ENCODE peak calls at places on chromosome 12, in four cellular contexts. J is heart left ventricle, Y is tibial nerve, H is cardiac muscle cell. Z is an unnamed sample.

GRCh38 chr12:12501121-12501520 is 61.5 kb downstream of the DUSP16 start:
- DNase-seq in J (no peak), Y (no peak), H (no peak), Z (no peak)

GRCh38 chr12:19530631-19531020 is 91.3 kb downstream of the AEBP2 start:
- DNase-seq in J (no peak), Y (no peak), H (peak; percentile 43), Z (no peak)

GRCh38 chr12:11500222-11500860 is 105.0 kb upstream of the PRB2 start:
- DNase-seq in J (peak; percentile 79), Y (peak; percentile 55), H (peak; percentile 85), Z (peak; percentile 63)

GRCh38 chr12:103841690-103842584 is 903 bp upstream of the NT5DC3 start:
- DNase-seq in J (peak; percentile 69), Y (no peak), H (peak; percentile 47), Z (peak; percentile 97)

GRCh38 chr12:122106891-122107660 is 28.5 kb downstream of the MLXIP start:
- DNase-seq in J (peak; percentile 71), Y (no peak), H (peak; percentile 43), Z (no peak)

GRCh38 chr12:121214171-121214777 is 4.3 kb downstream of the P2RX4 start:
- DNase-seq in J (no peak), Y (no peak), H (peak; percentile 78), Z (no peak)

GRCh38 chr12:3242199-3242863 is 165.2 kb downstream of the TSPAN9 start:
- DNase-seq in J (peak; percentile 89), Y (no peak), H (no peak), Z (peak; percentile 18)

GRCh38 chr12:68565391-68565903 is 45.3 kb upstream of the RAP1B start:
- DNase-seq in J (no peak), Y (no peak), H (peak; percentile 58), Z (no peak)

GRCh38 chr12:62995097-62995496 is 60.1 kb upstream of the PPM1H start:
- DNase-seq in J (no peak), Y (no peak), H (no peak), Z (no peak)

GRCh38 chr12:13203028-13203922 is 6.7 kb downstream of the EMP1 start:
- DNase-seq in J (peak; percentile 66), Y (peak; percentile 54), H (peak; percentile 71), Z (peak; percentile 81)

GRCh38 chr12:97567619-97568110 is 105.1 kb downstream of the RMST start:
- DNase-seq in J (no peak), Y (no peak), H (no peak), Z (no peak)

GRCh38 chr12:108514468-108514972 is 557 bp upstream of the FICD start:
- DNase-seq in J (no peak), Y (no peak), H (no peak), Z (no peak)

GRCh38 chr12:12562585-12563245 is at the start of gene DUSP16:
- DNase-seq in J (peak; percentile 94), Y (peak; percentile 82), H (peak; percentile 97), Z (peak; percentile 92)

GRCh38 chr12:49974231-49974675 is 1.5 kb downstream of the AQP6 start:
- DNase-seq in J (peak; percentile 79), Y (peak; percentile 41), H (peak; percentile 82), Z (no peak)

GRCh38 chr12:111467092-111467861 is 61.6 kb downstream of the SH2B3 start:
- DNase-seq in J (no peak), Y (no peak), H (no peak), Z (peak; percentile 20)

GRCh38 chr12:121828306-121828705 is 24.5 kb downstream of the SETD1B start:
- DNase-seq in J (no peak), Y (no peak), H (no peak), Z (no peak)

GRCh38 chr12:112932485-112933151 is 5.7 kb upstream of the OAS3 start:
- DNase-seq in J (no peak), Y (no peak), H (no peak), Z (no peak)

GRCh38 chr12:110102255-110102654 is 21.9 kb upstream of the IFT81 start:
- DNase-seq in J (peak; percentile 59), Y (no peak), H (peak; percentile 52), Z (peak; percentile 72)

GRCh38 chr12:105025890-105026289 is 39.8 kb downstream of the NOPCHAP1 start:
- DNase-seq in J (no peak), Y (peak; percentile 35), H (peak; percentile 72), Z (peak; percentile 77)

GRCh38 chr12:67716817-67717216 is 68.3 kb downstream of the DYRK2 start:
- DNase-seq in J (no peak), Y (no peak), H (peak; percentile 36), Z (no peak)

GRCh38 chr12:47742253-47742825 is 16.3 kb downstream of the RAPGEF3 start:
- DNase-seq in J (no peak), Y (no peak), H (peak; percentile 38), Z (peak; percentile 48)

GRCh38 chr12:98422809-98423208 is 92.6 kb upstream of the TMPO start:
- DNase-seq in J (no peak), Y (no peak), H (no peak), Z (no peak)

GRCh38 chr12:1534708-1535107 is 59.7 kb downstream of the FBXL14 start:
- DNase-seq in J (no peak), Y (no peak), H (no peak), Z (peak; percentile 21)

GRCh38 chr12:122835693-122836026 is 403 bp downstream of the HIP1R start:
- DNase-seq in J (no peak), Y (no peak), H (peak; percentile 9), Z (no peak)

GRCh38 chr12:75635606-75636444 is 124.4 kb upstream of the KRR1 start:
- DNase-seq in J (no peak), Y (no peak), H (peak; percentile 78), Z (peak; percentile 48)

GRCh38 chr12:81572411-81572810 is 186.7 kb downstream of the PPFIA2 start:
- DNase-seq in J (no peak), Y (no peak), H (no peak), Z (no peak)

GRCh38 chr12:122245553-122245952 is 19.7 kb upstream of the DIABLO start:
- DNase-seq in J (no peak), Y (no peak), H (no peak), Z (no peak)

GRCh38 chr12:10214131-10214876 is 1.6 kb downstream of the GABARAPL1 start:
- DNase-seq in J (no peak), Y (no peak), H (peak; percentile 77), Z (no peak)

GRCh38 chr12:100024974-100025555 is 40.3 kb upstream of the ANKS1B start:
- DNase-seq in J (no peak), Y (no peak), H (no peak), Z (no peak)

GRCh38 chr12:66000958-66001357 is 129.6 kb downstream of the LLPH start:
- DNase-seq in J (no peak), Y (no peak), H (no peak), Z (no peak)

GRCh38 chr12:103583008-103583407 is 4.1 kb upstream of the STAB2 start:
- DNase-seq in J (no peak), Y (no peak), H (no peak), Z (no peak)

GRCh38 chr12:76790564-76791552 is 26.9 kb downstream of the ZDHHC17 start:
- DNase-seq in J (no peak), Y (no peak), H (peak; percentile 22), Z (no peak)

GRCh38 chr12:30026621-30027234 is 243.0 kb upstream of the TMTC1 start:
- DNase-seq in J (no peak), Y (no peak), H (peak; percentile 90), Z (peak; percentile 52)

GRCh38 chr12:55745361-55746146 is 2.6 kb downstream of the GDF11 start:
- DNase-seq in J (no peak), Y (no peak), H (peak; percentile 77), Z (no peak)
- H3K4me3 ChIP-seq in J (no peak overlapping the region), Y (no peak overlapping the region), H (peak overlapping the region; percentile 53), Z (no peak overlapping the region)

DNA sequence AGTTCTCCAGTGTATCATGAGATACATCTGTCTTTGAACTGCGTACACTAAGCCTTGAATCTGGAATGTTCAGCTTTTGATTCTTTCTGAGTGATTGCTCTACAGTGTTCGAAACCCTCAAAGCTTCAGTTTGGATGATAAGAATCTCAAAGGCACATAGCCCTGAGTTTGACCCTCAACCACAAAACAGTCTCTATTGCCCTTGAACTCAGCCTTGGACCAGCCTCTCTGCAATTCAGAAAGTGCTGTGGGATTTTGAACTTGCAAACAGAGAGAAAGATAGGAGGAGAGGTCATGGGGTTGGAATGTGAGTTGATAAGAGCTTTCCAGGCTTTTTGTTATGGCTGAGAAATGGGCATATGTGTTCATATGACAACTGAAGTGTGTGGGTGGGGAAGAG is 100.3 kb downstream of the MYRFL start:
- DNase-seq in J (no peak), Y (no peak), H (no peak), Z (no peak)
- H3K36me3 ChIP-seq in J (no peaks in the 10 kb centered on the region), Y (no peaks in the 10 kb centered on the region), H (no peaks in the 10 kb centered on the region), Z (no peaks in the 10 kb centered on the region)

GRCh38 chr12:56872366-56872765 is 61.8 kb downstream of the SDR9C7 start:
- DNase-seq in J (no peak), Y (no peak), H (no peak), Z (peak; percentile 18)
- H3K9me3 ChIP-seq in J (no peaks in the 10 kb centered on the region), Y (peaks cover 5% of the 10 kb centered on the region), H (no peaks in the 10 kb centered on the region), Z (peaks cover 22% of the 10 kb centered on the region)

GRCh38 chr12:52423035-52423434 is 11.1 kb downstream of the KRT75 start:
- DNase-seq in J (no peak), Y (no peak), H (peak; percentile 63), Z (no peak)
- H3K4me3 ChIP-seq in J (no peak overlapping the region), Y (no peak overlapping the region), H (no peak overlapping the region), Z (no peak overlapping the region)

GRCh38 chr12:64469455-64470142 is 17.7 kb downstream of the TBK1 start:
- DNase-seq in J (no peak), Y (no peak), H (no peak), Z (no peak)

GRCh38 chr12:64470507-64470906 is 18.6 kb downstream of the TBK1 start:
- DNase-seq in J (no peak), Y (no peak), H (no peak), Z (no peak)

GRCh38 chr12:64473176-64473575 is 21.3 kb downstream of the TBK1 start:
- DNase-seq in J (no peak), Y (no peak), H (no peak), Z (no peak)

GRCh38 chr12:64466178-64466577 is 14.3 kb downstream of the TBK1 start:
- DNase-seq in J (no peak), Y (no peak), H (no peak), Z (no peak)

DNA sequence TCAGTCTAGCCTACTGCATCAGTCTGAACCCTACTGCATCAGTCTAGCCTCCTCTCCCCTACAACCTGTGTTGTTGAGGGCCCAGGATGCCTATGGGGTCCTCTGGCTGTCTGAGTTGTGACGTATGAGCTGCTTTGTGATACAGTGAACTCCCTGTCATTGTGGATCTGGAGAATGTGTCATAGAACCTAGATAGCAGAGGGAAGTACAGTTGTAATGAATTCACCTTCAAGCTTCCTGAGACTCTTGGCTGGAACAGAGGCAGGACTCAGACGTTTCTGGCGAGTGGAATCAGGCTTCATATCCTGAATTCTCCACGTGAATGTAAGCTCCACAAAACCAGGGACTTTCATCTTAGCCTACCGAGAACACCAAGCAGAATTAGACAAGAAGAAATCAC is 17.0 kb downstream of the TBK1 start:
- DNase-seq in J (no peak), Y (no peak), H (no peak), Z (no peak)
- H3K36me3 ChIP-seq in J (no peaks in the 10 kb centered on the region), Y (no peaks in the 10 kb centered on the region), H (peaks cover 22% of the 10 kb centered on the region), Z (peaks cover 54% of the 10 kb centered on the region)

Z was measured in MG63.